ENCODE peak calls at places on chromosome 4, in six cellular contexts. O, X, L, B, Z and F are unnamed samples.

GRCh38 chr4:136056748-136057147 is 1475.5 kb downstream of the PCDH18 start:
- DNase-seq in O (no peak), X (no peak), L (no peak), B (no peak), Z (no peak), F (no peak)

GRCh38 chr4:45931151-45931550 is 192.7 kb downstream of the GABRG1 start:
- DNase-seq in O (no peak), X (no peak), L (no peak), B (no peak), Z (no peak), F (no peak)

GRCh38 chr4:472881-473574 is 25.9 kb downstream of the ZNF721 start:
- DNase-seq in O (no peak), X (peak; percentile 34), L (no peak), B (no peak), Z (no peak), F (no peak)

GRCh38 chr4:97605927-97606326 is 537.3 kb downstream of the STPG2 start:
- DNase-seq in O (no peak), X (no peak), L (no peak), B (no peak), Z (no peak), F (no peak)

GRCh38 chr4:1544861-1545275 is 138.6 kb upstream of the NKX1-1 start:
- DNase-seq in O (no peak), X (no peak), L (no peak), B (no peak), Z (no peak), F (no peak)

GRCh38 chr4:48974979-48975640 is 11.0 kb upstream of the CWH43 start:
- DNase-seq in O (no peak), X (no peak), L (no peak), B (no peak), Z (no peak), F (no peak)

GRCh38 chr4:38837849-38838248 is 18.8 kb downstream of the TLR6 start:
- DNase-seq in O (no peak), X (no peak), L (no peak), B (no peak), Z (no peak), F (no peak)

GRCh38 chr4:57116245-57116644 is 6.1 kb upstream of the IGFBP7 start:
- DNase-seq in O (no peak), X (no peak), L (no peak), B (no peak), Z (no peak), F (no peak)

GRCh38 chr4:105843941-105844340 is 51.3 kb upstream of the NPNT start:
- DNase-seq in O (no peak), X (no peak), L (no peak), B (no peak), Z (no peak), F (no peak)

GRCh38 chr4:140103676-140104075 is 50.3 kb downstream of the MAML3 start:
- DNase-seq in O (peak; percentile 69), X (no peak), L (no peak), B (no peak), Z (no peak), F (no peak)

GRCh38 chr4:8410641-8411271 is 29.8 kb downstream of the ACOX3 start:
- DNase-seq in O (no peak), X (peak; percentile 84), L (peak; percentile 80), B (no peak), Z (peak; percentile 85), F (no peak)

GRCh38 chr4:16750882-16751642 is 147.4 kb downstream of the LDB2 start:
- DNase-seq in O (no peak), X (no peak), L (no peak), B (no peak), Z (no peak), F (no peak)

GRCh38 chr4:19736968-19737756 is 514.5 kb upstream of the SLIT2 start:
- DNase-seq in O (no peak), X (no peak), L (no peak), B (no peak), Z (no peak), F (no peak)

GRCh38 chr4:52997132-52997416 is 135.0 kb downstream of the RASL11B start:
- DNase-seq in O (no peak), X (no peak), L (no peak), B (no peak), Z (no peak), F (no peak)

GRCh38 chr4:34181311-34181808 is 2063.0 kb downstream of the ARAP2 start:
- DNase-seq in O (no peak), X (no peak), L (no peak), B (no peak), Z (no peak), F (no peak)

GRCh38 chr4:158285429-158286216 is 75.3 kb downstream of the TMEM144 start:
- DNase-seq in O (no peak), X (no peak), L (no peak), B (no peak), Z (no peak), F (no peak)

GRCh38 chr4:117691572-117692351 is 342.5 kb upstream of the NDST3 start:
- DNase-seq in O (no peak), X (no peak), L (no peak), B (no peak), Z (no peak), F (no peak)

GRCh38 chr4:52107745-52108144 is 56.6 kb downstream of the SPATA18 start:
- DNase-seq in O (no peak), X (no peak), L (no peak), B (no peak), Z (no peak), F (no peak)

GRCh38 chr4:176308441-176308840 is 11.3 kb upstream of the SPCS3 start:
- DNase-seq in O (no peak), X (no peak), L (no peak), B (no peak), Z (no peak), F (no peak)

GRCh38 chr4:8386731-8387130 is 53.8 kb downstream of the ACOX3 start:
- DNase-seq in O (no peak), X (no peak), L (no peak), B (no peak), Z (no peak), F (no peak)

GRCh38 chr4:3529363-3529762 is 2.9 kb downstream of the LRPAP1 start:
- DNase-seq in O (no peak), X (no peak), L (no peak), B (no peak), Z (no peak), F (no peak)

GRCh38 chr4:41784191-41784979 is 35.9 kb upstream of the PHOX2B start:
- DNase-seq in O (no peak), X (no peak), L (no peak), B (no peak), Z (no peak), F (no peak)

GRCh38 chr4:44916406-44916805 is 190.1 kb upstream of the GNPDA2 start:
- DNase-seq in O (no peak), X (no peak), L (no peak), B (no peak), Z (no peak), F (no peak)

GRCh38 chr4:40194602-40195161 is 2.1 kb upstream of the RHOH start:
- DNase-seq in O (no peak), X (peak; percentile 62), L (peak; percentile 36), B (no peak), Z (no peak), F (no peak)
- TF ChIP-seq POLR2A in O (peak; percentile 73), X (peak; percentile 57), L (no peak), B (peak; percentile 80), Z (no peak), F (peak; percentile 29)

GRCh38 chr4:182495111-182495510 is 251.9 kb downstream of the TENM3 start:
- DNase-seq in O (no peak), X (no peak), L (no peak), B (no peak), Z (no peak), F (no peak)

GRCh38 chr4:182494103-182494502 is 250.9 kb downstream of the TENM3 start:
- DNase-seq in O (no peak), X (no peak), L (no peak), B (no peak), Z (no peak), F (no peak)

GRCh38 chr4:182493377-182493776 is 250.2 kb downstream of the TENM3 start:
- DNase-seq in O (no peak), X (no peak), L (no peak), B (no peak), Z (no peak), F (no peak)

GRCh38 chr4:182489607-182490006 is 246.4 kb downstream of the TENM3 start:
- DNase-seq in O (no peak), X (no peak), L (no peak), B (no peak), Z (no peak), F (no peak)

GRCh38 chr4:182492456-182492855 is 249.3 kb downstream of the TENM3 start:
- DNase-seq in O (no peak), X (no peak), L (no peak), B (no peak), Z (no peak), F (no peak)
- TF ChIP-seq POLR2AphosphoS5 in O (no peak), X (no peak), L (no peak), B (no peak), Z (no peak), F (no peak)

GRCh38 chr4:99653921-99654890 is 3.4 kb downstream of the C4orf54 start:
- DNase-seq in O (no peak), X (no peak), L (no peak), B (no peak), Z (no peak), F (no peak)

GRCh38 chr4:99657801-99658200 is at the start of gene C4orf54:
- DNase-seq in O (no peak), X (no peak), L (no peak), B (no peak), Z (no peak), F (no peak)

GRCh38 chr4:99652596-99653436 is 4.8 kb downstream of the C4orf54 start:
- DNase-seq in O (no peak), X (no peak), L (no peak), B (no peak), Z (no peak), F (no peak)

GRCh38 chr4:99658666-99659065 is 1.0 kb upstream of the C4orf54 start:
- DNase-seq in O (no peak), X (no peak), L (no peak), B (no peak), Z (no peak), F (no peak)

DNA sequence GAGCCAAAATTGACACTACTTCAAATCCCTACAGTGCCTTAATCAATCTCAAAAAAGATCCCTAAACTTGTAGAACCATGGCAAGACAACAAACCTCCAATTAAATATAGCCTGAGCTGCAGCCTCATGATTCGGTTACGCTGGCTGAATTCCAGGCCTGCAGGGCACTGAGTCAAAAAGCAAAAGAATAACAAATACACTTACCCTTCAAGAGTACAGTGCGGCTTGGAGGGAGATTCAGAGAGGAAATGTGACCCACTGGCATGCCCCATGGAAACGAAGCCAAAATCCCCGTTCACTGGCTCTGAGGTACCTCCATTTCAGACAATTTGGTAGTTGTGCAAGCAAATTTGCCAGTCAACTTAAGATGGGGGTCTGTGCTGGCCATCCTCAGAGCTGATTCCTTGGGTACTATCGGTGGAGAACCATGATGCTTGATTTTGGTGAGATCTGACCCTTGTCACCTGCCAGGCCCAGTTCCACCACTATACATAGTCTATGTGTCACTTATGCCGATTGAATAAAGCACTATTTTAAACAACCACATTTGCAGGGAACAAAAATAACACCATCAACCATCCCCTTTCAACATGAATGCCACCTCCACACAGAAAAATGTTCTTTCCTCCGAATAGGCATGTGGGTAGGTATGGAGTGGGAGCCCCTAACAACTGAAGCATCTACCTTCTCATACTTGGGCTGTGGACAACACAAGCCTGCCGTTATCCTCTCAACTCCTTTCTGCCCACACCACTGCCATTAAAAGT is 2.1 kb downstream of the C4orf54 start:
- DNase-seq in O (no peak), X (no peak), L (no peak), B (no peak), Z (no peak), F (no peak)
- TF ChIP-seq TAF1 in O (no peak), X (no peak), L (no peak), B (no peak), Z (no peak), F (no peak)

GRCh38 chr4:31458813-31459212 is 738.6 kb downstream of the PCDH7 start:
- DNase-seq in O (no peak), X (no peak), L (no peak), B (no peak), Z (no peak), F (no peak)
- TF ChIP-seq POLR2A in O (no peak), X (no peak), L (no peak), B (no peak), Z (no peak), F (no peak)